ENCODE peak calls at places on chromosomes 12 and 14, in ten cellular contexts. R is IMR-90, S is fibroblast of lung, H is HCT116, Z is H9, G is mammary epithelial cell, A is MM.1S, W is GM23248, X is GM12878, N is adipocyte. Q is an unnamed sample.

GRCh38 chr14:100629696-100630095 is 42.5 kb upstream of the BEGAIN start:
- DNase-seq in A (no peak), W (no peak), N (no peak), Z (no peak), R (no peak), H (no peak), S (peak), X (no peak), G (no peak), Q (no peak)

GRCh38 chr14:90777830-90778467 is 38.3 kb downstream of the TTC7B start:
- DNase-seq in A (no peak), S (no peak), Z (no peak), G (no peak), H (no peak), N (no peak), X (no peak), R (no peak), W (no peak), Q (no peak)

GRCh38 chr14:80055912-80056801 is 155.1 kb downstream of the DIO2 start:
- DNase-seq in H (no peak), X (no peak), Z (peak), N (peak), A (peak), G (peak), S (peak), R (peak), W (peak), Q (peak)

GRCh38 chr14:42185718-42186117 is 579.0 kb downstream of the LRFN5 start:
- DNase-seq in R (no peak), H (no peak), Z (no peak), G (no peak), A (no peak), W (no peak), S (no peak), N (no peak), X (no peak), Q (no peak)

GRCh38 chr14:73237219-73237785 is at the start of gene PAPLN:
- DNase-seq in X (no peak), R (no peak), W (peak), A (no peak), N (no peak), G (peak), Z (no peak), S (peak), H (peak), Q (no peak)

GRCh38 chr12:8057839-8058238 is 8.3 kb downstream of the C3AR1 start:
- DNase-seq in G (peak), Z (no peak), H (no peak), S (no peak), R (peak), A (no peak), X (no peak), N (peak), W (peak), Q (no peak)

GRCh38 chr14:74618078-74618952 is 6.3 kb upstream of the LTBP2 start:
- DNase-seq in S (peak), R (peak), N (peak), H (peak), X (no peak), Z (no peak), A (no peak), G (peak), W (peak), Q (peak)

GRCh38 chr12:92912052-92912451 is 17.0 kb downstream of the EEA1 start:
- DNase-seq in A (no peak), N (peak), G (peak), W (peak), X (no peak), S (peak), H (no peak), R (peak), Z (no peak), Q (no peak)

GRCh38 chr12:2456813-2457186 is 338.0 kb upstream of the FKBP4 start:
- DNase-seq in A (no peak), X (no peak), G (no peak), Z (no peak), N (no peak), H (no peak), W (no peak), S (no peak), R (no peak), Q (no peak)

GRCh38 chr12:63394994-63395393 is 244.0 kb upstream of the AVPR1A start:
- DNase-seq in G (no peak), R (no peak), H (no peak), A (no peak), X (no peak), Z (no peak), S (no peak), W (no peak), N (no peak), Q (no peak)

GRCh38 chr12:48980953-48981756 is 3.0 kb downstream of the WNT1 start:
- DNase-seq in X (no peak), G (no peak), Z (no peak), S (no peak), R (peak), A (no peak), H (no peak), W (peak), N (peak), Q (no peak)

GRCh38 chr14:95394297-95394891 is 74.7 kb upstream of the CLMN start:
- DNase-seq in Z (no peak), N (no peak), A (no peak), S (no peak), R (no peak), W (no peak), H (no peak), G (no peak), X (no peak), Q (no peak)

GRCh38 chr14:82070753-82071152 is 537.1 kb upstream of the SEL1L start:
- DNase-seq in R (no peak), G (no peak), H (no peak), S (no peak), Z (no peak), N (no peak), A (no peak), X (no peak), W (no peak), Q (no peak)

GRCh38 chr14:45201908-45202307 is 51.1 kb downstream of the MIS18BP1 start:
- DNase-seq in R (no peak), X (no peak), W (peak), H (no peak), N (no peak), G (no peak), Z (peak), S (peak), A (peak), Q (peak)

GRCh38 chr14:85590784-85591183 is 60.8 kb downstream of the FLRT2 start:
- DNase-seq in S (peak), R (peak), W (peak), H (no peak), G (peak), X (no peak), Z (no peak), N (no peak), A (no peak), Q (no peak)

GRCh38 chr14:58298880-58299664 is 717 bp downstream of the ARID4A start:
- DNase-seq in H (no peak), R (no peak), X (no peak), Z (peak), W (peak), A (peak), N (peak), S (no peak), G (no peak), Q (peak)

GRCh38 chr14:72947366-72948160 is 21.3 kb downstream of the DCAF4 start:
- DNase-seq in A (no peak), H (no peak), N (no peak), W (peak), Z (no peak), R (no peak), G (peak), X (no peak), S (peak), Q (no peak)

GRCh38 chr12:3745152-3745551 is 7.8 kb downstream of the CRACR2A start:
- DNase-seq in S (no peak), A (no peak), Z (peak), N (no peak), G (no peak), X (no peak), R (no peak), W (no peak), H (no peak), Q (no peak)

GRCh38 chr14:58864751-58865519 is 227.2 kb downstream of the DACT1 start:
- DNase-seq in A (no peak), S (peak), Z (no peak), X (no peak), G (no peak), H (no peak), N (peak), W (peak), R (peak), Q (no peak)

GRCh38 chr12:76422878-76423438 is 74.7 kb upstream of the BBS10 start:
- DNase-seq in S (peak), G (peak), X (no peak), R (peak), N (peak), H (no peak), Z (no peak), A (no peak), W (peak), Q (no peak)

GRCh38 chr14:65153101-65153500 is 50.8 kb upstream of the MAX start:
- DNase-seq in Z (no peak), A (no peak), N (no peak), R (no peak), S (no peak), W (no peak), X (no peak), H (no peak), G (no peak), Q (no peak)

GRCh38 chr12:130347588-130347987 is 9.9 kb downstream of the PIWIL1 start:
- DNase-seq in H (no peak), R (no peak), S (no peak), W (no peak), A (no peak), G (no peak), Z (no peak), N (no peak), X (no peak), Q (peak)

GRCh38 chr14:103074699-103075341 is 9.2 kb upstream of the LBHD2 start:
- DNase-seq in W (peak), R (no peak), H (no peak), Z (peak), X (no peak), N (no peak), S (no peak), G (no peak), A (no peak), Q (no peak)

GRCh38 chr14:32648434-32648833 is 290.2 kb upstream of the NPAS3 start:
- DNase-seq in H (no peak), S (peak), R (peak), A (no peak), Z (no peak), N (peak), G (peak), X (no peak), W (peak), Q (no peak)

GRCh38 chr14:60090864-60091519 is 731 bp upstream of the PCNX4 start:
- DNase-seq in S (peak), N (peak), A (peak), Z (no peak), W (peak), H (peak), G (peak), X (no peak), R (peak), Q (peak)

GRCh38 chr12:106760184-106760531 is 14.3 kb upstream of the RIC8B start:
- DNase-seq in Z (peak), S (peak), R (peak), X (peak), H (no peak), A (peak), G (no peak), W (no peak), N (no peak), Q (peak)

GRCh38 chr14:56759094-56759493 is 51.2 kb downstream of the OTX2 start:
- DNase-seq in G (no peak), X (no peak), R (no peak), A (no peak), Z (no peak), N (no peak), H (no peak), W (no peak), S (no peak), Q (no peak)

DNA sequence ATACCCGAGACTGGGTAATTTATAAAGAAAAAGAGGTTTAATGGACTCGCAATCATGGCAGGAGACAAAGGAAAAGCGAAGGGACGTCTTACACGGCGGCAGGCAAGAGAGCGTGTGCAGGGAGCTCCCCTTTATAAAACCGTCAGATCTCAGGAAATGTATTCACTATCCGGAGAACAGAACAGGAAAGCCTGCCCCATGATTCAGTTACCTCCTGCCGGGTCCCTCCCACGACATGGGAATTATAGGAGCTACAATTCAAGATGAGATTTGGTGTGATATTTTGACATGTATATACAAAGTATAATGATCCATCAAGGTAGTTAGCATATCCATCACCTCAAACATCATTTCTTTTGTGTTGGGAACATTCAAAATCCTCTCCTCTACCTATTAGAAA is 2.3 kb upstream of the CDCA4 start:
- DNase-seq in X (no peak), S (peak), Z (no peak), A (no peak), G (no peak), R (no peak), N (no peak), W (peak), H (no peak), Q (no peak)
- H3K9ac ChIP-seq in X (no peak), S (no peak), Z (no peak), A (no peak), G (no peak), R (no peak), N (peak), W (peak), H (peak), Q (no peak)

DNA sequence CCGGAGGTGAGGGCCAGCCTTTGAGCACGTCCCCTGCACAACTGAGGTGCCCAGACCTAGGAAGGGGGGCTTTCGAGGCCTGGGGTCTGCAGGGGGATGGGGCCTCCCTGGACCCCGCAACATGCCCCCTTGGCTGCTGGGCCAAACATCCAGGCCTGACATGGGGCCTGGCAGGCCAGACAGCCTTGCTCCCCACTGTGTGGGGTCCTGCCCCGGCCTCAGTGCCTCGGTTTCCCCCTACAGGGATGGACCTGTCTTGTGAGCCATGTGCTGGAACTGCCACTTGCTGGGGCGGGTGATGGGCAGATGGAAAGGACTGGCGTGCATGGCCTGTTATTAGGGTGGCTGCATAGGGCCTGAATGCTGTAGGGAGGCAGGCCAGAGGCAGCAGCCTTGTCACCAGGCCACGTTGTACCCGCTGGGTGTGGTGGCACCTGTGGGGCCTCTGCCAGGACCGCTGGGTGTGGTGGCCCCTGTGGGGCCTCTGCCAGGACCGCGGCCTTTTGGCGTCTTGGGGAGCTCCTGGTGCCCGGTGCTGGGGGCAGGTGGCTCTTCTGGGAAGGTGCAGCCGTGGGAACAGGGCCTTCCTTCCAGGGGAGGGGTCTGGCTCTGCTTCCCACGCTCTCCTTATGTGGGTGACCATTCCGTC is 20.4 kb downstream of the ASPG start:
- DNase-seq in X (no peak), N (no peak), Z (peak), A (no peak), G (no peak), W (no peak), R (no peak), H (no peak), S (no peak), Q (no peak)
- H3K9ac ChIP-seq in X (no peak), N (no peak), Z (no peak), A (no peak), G (no peak), W (no peak), R (no peak), H (no peak), S (no peak), Q (no peak)

GRCh38 chr12:86265329-86265695 is 9.1 kb upstream of the MGAT4C start:
- DNase-seq in W (no peak), A (no peak), G (no peak), H (no peak), X (no peak), R (no peak), N (no peak), Z (no peak), S (no peak), Q (no peak)

GRCh38 chr12:86264451-86265328 is 8.5 kb upstream of the MGAT4C start:
- DNase-seq in G (peak), S (no peak), Z (peak), H (no peak), X (no peak), A (no peak), R (no peak), N (no peak), W (no peak), Q (no peak)

GRCh38 chr12:86261142-86261541 is 5.0 kb upstream of the MGAT4C start:
- DNase-seq in N (peak), G (peak), Z (no peak), W (peak), X (no peak), S (peak), A (no peak), H (no peak), R (peak), Q (no peak)

GRCh38 chr12:86260183-86260582 is 4.0 kb upstream of the MGAT4C start:
- DNase-seq in A (no peak), H (no peak), N (no peak), S (no peak), R (no peak), X (no peak), G (no peak), Z (no peak), W (no peak), Q (no peak)

GRCh38 chr12:86261606-86262005 is 5.4 kb upstream of the MGAT4C start:
- DNase-seq in W (no peak), H (no peak), S (peak), G (no peak), A (no peak), N (no peak), X (no peak), Z (no peak), R (no peak), Q (peak)
- H3K9ac ChIP-seq in W (no peak), H (no peak), S (no peak), G (no peak), A (no peak), N (no peak), X (no peak), Z (no peak), R (no peak), Q (no peak)

GRCh38 chr14:76926521-76927251 is 100.5 kb downstream of the LRRC74A start:
- DNase-seq in H (no peak), Z (no peak), X (no peak), R (peak), G (no peak), W (peak), A (peak), N (peak), S (peak), Q (peak)

GRCh38 chr14:76922092-76922491 is 95.9 kb downstream of the LRRC74A start:
- DNase-seq in R (no peak), N (no peak), Z (no peak), X (no peak), A (no peak), H (no peak), W (no peak), G (no peak), S (no peak), Q (no peak)

GRCh38 chr14:76923422-76924362 is 97.5 kb downstream of the LRRC74A start:
- DNase-seq in Z (no peak), H (no peak), W (no peak), N (no peak), A (no peak), S (no peak), R (no peak), X (no peak), G (no peak), Q (no peak)

GRCh38 chr14:76922599-76922998 is 96.4 kb downstream of the LRRC74A start:
- DNase-seq in H (no peak), Z (no peak), N (no peak), R (peak), A (no peak), S (peak), G (no peak), X (no peak), W (no peak), Q (no peak)

GRCh38 chr14:76924363-76925151 is 98.3 kb downstream of the LRRC74A start:
- DNase-seq in S (peak), A (no peak), W (no peak), H (no peak), Z (peak), G (no peak), R (no peak), N (no peak), X (no peak), Q (peak)
- H3K9ac ChIP-seq in S (no peak), A (no peak), W (no peak), H (no peak), Z (no peak), G (no peak), R (no peak), N (no peak), X (no peak), Q (peak)

GRCh38 chr12:116537149-116537904 is 21.9 kb upstream of the MAP1LC3B2 start:
- DNase-seq in H (no peak), Z (no peak), G (no peak), R (no peak), S (no peak), A (peak), X (no peak), N (no peak), W (no peak), Q (no peak)
- H3K9ac ChIP-seq in H (no peak), Z (no peak), G (no peak), R (no peak), S (no peak), A (peak), X (peak), N (no peak), W (no peak), Q (no peak)

GRCh38 chr14:50060871-50061663 is 55.3 kb downstream of the VCPKMT start:
- DNase-seq in N (peak), R (peak), Z (no peak), H (no peak), G (peak), A (no peak), S (peak), X (no peak), W (peak), Q (no peak)
- H3K9ac ChIP-seq in N (peak), R (peak), Z (no peak), H (peak), G (peak), A (no peak), S (peak), X (peak), W (peak), Q (peak)

DNA sequence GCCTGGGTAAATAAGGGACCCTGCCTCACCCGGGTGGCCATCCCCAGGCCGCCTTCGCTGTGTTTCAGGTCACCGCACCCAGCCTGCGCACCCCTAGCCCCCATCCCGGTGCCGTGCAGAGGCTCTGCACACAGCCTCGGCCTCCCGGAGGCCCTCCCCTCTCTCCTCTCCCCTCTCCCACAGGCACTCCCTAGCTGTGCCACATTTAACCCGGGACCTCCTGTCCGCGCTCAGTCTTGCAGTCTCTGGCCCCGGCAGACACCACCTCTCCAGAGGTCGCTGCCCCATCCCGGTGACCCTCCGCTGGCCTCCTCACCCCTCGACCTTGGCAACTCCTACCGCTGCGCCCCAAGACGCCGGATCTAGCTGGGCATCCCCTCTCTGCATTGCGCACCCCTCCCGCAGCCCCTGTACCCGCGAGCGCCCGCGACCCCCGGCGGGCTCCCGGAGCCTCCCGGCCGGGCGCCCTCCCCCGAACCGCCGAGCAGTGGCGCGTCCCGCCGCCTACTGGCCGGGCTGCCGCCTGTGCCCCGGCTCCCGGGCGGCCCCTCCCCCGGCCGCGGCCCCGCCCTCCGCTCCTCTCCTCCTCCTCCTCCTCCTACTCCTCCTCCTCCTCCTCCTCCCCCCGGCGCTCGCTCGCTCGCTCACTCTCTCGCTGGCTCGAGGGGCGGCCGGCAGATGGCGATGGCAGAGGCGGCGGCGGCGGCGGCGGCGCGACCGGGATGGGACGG is 120.7 kb downstream of the AACS start:
- DNase-seq in W (peak), N (peak), Z (peak), A (peak), H (peak), X (no peak), S (peak), G (peak), R (peak), Q (peak)
- H3K9ac ChIP-seq in W (no peak), N (no peak), Z (no peak), A (no peak), H (no peak), X (no peak), S (no peak), G (no peak), R (no peak), Q (no peak)